ENCODE peak calls at places on chromosomes 3 and 15, in six cellular contexts. X is breast epithelium; V is SJSA1; Q is CD8-positive, alpha-beta memory T cell; O is fibroblast of lung; C is bronchial epithelial cell. J is an unnamed sample. For H3K27me3, the result is how much of the 10 kb centered on the place peaks cover.

GRCh38 chr3:108818404-108818803 is 4.2 kb upstream of the TRAT1 start:
- DNase-seq in V (no peak), C (peak), Q (peak), O (peak), X (no peak), J (peak)

GRCh38 chr3:7847521-7847920 is 654.1 kb upstream of the LMCD1 start:
- DNase-seq in Q (no peak), X (no peak), O (no peak), V (no peak), C (no peak), J (no peak)

GRCh38 chr3:195823286-195823685 is 11.6 kb upstream of the MUC4 start:
- DNase-seq in O (peak), V (no peak), C (no peak), Q (no peak), X (no peak), J (no peak)

GRCh38 chr15:33132722-33133345 is 61.7 kb downstream of the FMN1 start:
- DNase-seq in C (peak), O (peak), V (peak), Q (no peak), X (peak), J (peak)

GRCh38 chr15:78148392-78149067 is 632 bp upstream of the IDH3A start:
- DNase-seq in V (no peak), X (no peak), O (no peak), C (no peak), Q (no peak), J (no peak)

GRCh38 chr3:71902258-71903128 is 117.5 kb upstream of the PROK2 start:
- DNase-seq in C (no peak), X (no peak), Q (no peak), O (no peak), V (no peak), J (no peak)

GRCh38 chr15:69298697-69299441 is at the start of gene PAQR5:
- DNase-seq in Q (no peak), X (no peak), V (peak), O (no peak), C (no peak), J (peak)

GRCh38 chr15:59437777-59438574 is at the start of gene FAM81A:
- DNase-seq in X (peak), O (peak), V (peak), Q (peak), C (peak), J (peak)

GRCh38 chr3:82423485-82423884 is 662.0 kb upstream of the GBE1 start:
- DNase-seq in C (no peak), Q (no peak), X (no peak), V (no peak), O (no peak), J (no peak)

GRCh38 chr3:150371741-150372254 is 36.3 kb upstream of the TSC22D2 start:
- DNase-seq in O (peak), C (peak), V (peak), Q (no peak), X (peak), J (peak)

GRCh38 chr3:195475614-195476013 is 32.8 kb upstream of the ACAP2 start:
- DNase-seq in C (no peak), V (no peak), X (no peak), Q (no peak), O (no peak), J (no peak)

GRCh38 chr3:43353923-43354670 is 67.8 kb downstream of the SNRK start:
- DNase-seq in Q (no peak), C (no peak), V (no peak), O (no peak), X (no peak), J (no peak)

GRCh38 chr3:3783155-3783554 is 16.1 kb upstream of the LRRN1 start:
- DNase-seq in Q (no peak), V (no peak), X (no peak), C (no peak), O (no peak), J (no peak)

GRCh38 chr3:141294300-141294699 is 62.7 kb downstream of the PXYLP1 start:
- DNase-seq in V (peak), C (no peak), X (no peak), O (no peak), Q (no peak), J (no peak)

GRCh38 chr3:101038880-101039279 is 45.7 kb upstream of the ABI3BP start:
- DNase-seq in O (no peak), X (no peak), V (no peak), Q (no peak), C (no peak), J (no peak)

GRCh38 chr3:126340081-126340511 is 17.1 kb downstream of the KLF15 start:
- DNase-seq in V (no peak), C (no peak), X (no peak), O (no peak), Q (no peak), J (peak)

GRCh38 chr3:59456852-59457485 is 407.1 kb upstream of the CFAP20DC start:
- DNase-seq in C (no peak), O (no peak), X (no peak), V (no peak), Q (no peak), J (no peak)

GRCh38 chr3:60333710-60334109 is 917.5 kb downstream of the FHIT start:
- DNase-seq in Q (no peak), X (no peak), O (no peak), C (no peak), V (no peak), J (no peak)

GRCh38 chr15:68612979-68613740 is 34.4 kb downstream of the CORO2B start:
- DNase-seq in C (peak), V (no peak), O (no peak), Q (no peak), X (no peak), J (no peak)

GRCh38 chr3:86960551-86960950 is 30.4 kb downstream of the VGLL3 start:
- DNase-seq in V (peak), Q (no peak), C (no peak), X (no peak), O (peak), J (no peak)

GRCh38 chr3:151445283-151446001 is 15.4 kb downstream of the IGSF10 start:
- DNase-seq in V (peak), X (peak), O (peak), C (peak), Q (no peak), J (peak)

GRCh38 chr3:17424137-17424536 is 318.3 kb downstream of the TBC1D5 start:
- DNase-seq in V (no peak), C (no peak), O (no peak), X (no peak), Q (no peak), J (peak)

GRCh38 chr15:38565287-38565670 is 665 bp upstream of the RASGRP1 start:
- DNase-seq in X (no peak), O (no peak), V (no peak), Q (no peak), C (no peak), J (no peak)

GRCh38 chr15:77179541-77179998 is 108.7 kb upstream of the TSPAN3 start:
- DNase-seq in O (no peak), Q (no peak), V (no peak), C (no peak), X (no peak), J (no peak)

GRCh38 chr15:60899967-60900356 is 329.1 kb downstream of the RORA start:
- DNase-seq in V (no peak), C (no peak), O (no peak), X (no peak), Q (no peak), J (no peak)

GRCh38 chr3:171658801-171659200 is 151.5 kb downstream of the PLD1 start:
- DNase-seq in C (no peak), V (no peak), O (peak), Q (no peak), X (no peak), J (no peak)

GRCh38 chr3:130929827-130930226 is 35.9 kb downstream of the ATP2C1 start:
- DNase-seq in Q (no peak), O (no peak), C (no peak), V (no peak), X (no peak), J (no peak)

GRCh38 chr3:54882114-54882833 is 45.6 kb downstream of the LRTM1 start:
- DNase-seq in C (peak), Q (no peak), O (peak), V (peak), X (no peak), J (peak)

GRCh38 chr3:33096103-33096868 is 660 bp downstream of the GLB1 start:
- DNase-seq in O (peak), Q (peak), C (peak), X (peak), V (peak), J (peak)

GRCh38 chr15:61564785-61565184 is 335.7 kb upstream of the RORA start:
- DNase-seq in V (no peak), O (no peak), X (no peak), Q (no peak), C (no peak), J (no peak)

GRCh38 chr15:94670436-94671034 is 439.2 kb downstream of the MCTP2 start:
- DNase-seq in O (peak), X (no peak), Q (no peak), V (peak), C (peak), J (no peak)

GRCh38 chr15:63901912-63902670 is 68.3 kb upstream of the HERC1 start:
- DNase-seq in X (no peak), Q (no peak), C (no peak), O (no peak), V (no peak), J (no peak)

GRCh38 chr15:82140859-82141258 is 95.0 kb upstream of the MEX3B start:
- DNase-seq in C (peak), O (no peak), V (no peak), Q (no peak), X (no peak), J (no peak)

GRCh38 chr3:10515884-10516495 is 10.6 kb upstream of the ATP2B2 start:
- DNase-seq in C (no peak), Q (no peak), O (no peak), V (no peak), X (no peak), J (no peak)

GRCh38 chr3:139394116-139394515 is 4.7 kb upstream of the COPB2 start:
- DNase-seq in V (no peak), O (peak), C (no peak), X (no peak), Q (no peak), J (no peak)

DNA sequence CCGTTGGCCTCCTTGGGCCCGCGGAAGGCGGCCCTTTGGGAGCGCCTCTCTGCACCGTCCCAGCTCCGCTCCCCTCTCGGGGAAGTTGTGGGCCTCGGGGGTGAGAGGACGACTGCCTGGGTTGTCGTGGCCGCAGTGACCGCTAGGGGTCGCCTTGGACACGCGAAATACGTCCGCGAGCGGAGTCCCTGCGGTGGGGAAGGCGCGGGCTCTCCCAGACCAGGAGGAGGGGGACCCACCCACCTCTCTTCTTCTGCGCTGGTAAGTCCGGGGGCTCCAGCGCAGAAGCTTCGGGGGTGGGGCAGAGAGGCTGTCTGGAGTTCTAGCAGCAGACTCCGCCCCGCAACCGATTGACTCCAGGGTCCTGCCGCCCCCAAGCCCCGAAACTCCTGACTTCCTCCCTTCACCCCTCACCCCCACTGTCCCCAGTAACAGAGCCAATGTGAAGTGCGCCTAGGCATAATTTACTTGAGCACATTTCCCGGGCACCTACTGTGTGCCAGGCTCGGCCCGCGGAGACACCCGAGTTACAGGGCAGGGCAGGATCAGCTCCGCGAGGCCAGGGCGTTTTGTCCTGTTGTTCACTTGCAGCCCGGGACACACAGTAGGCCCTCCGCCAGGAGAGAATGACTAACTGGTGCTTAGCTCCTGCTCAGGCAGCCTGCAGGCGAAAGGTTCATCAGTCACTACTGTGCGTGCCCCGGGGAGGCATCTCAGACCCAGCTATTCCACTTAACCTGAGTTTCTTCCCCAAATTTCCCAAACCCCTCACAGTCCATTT is 32.8 kb downstream of the DNASE1L3 start:
- DNase-seq in C (no peak), O (peak), V (peak), X (peak), Q (peak), J (peak)
- H3K4me3 ChIP-seq in C (peak), O (peak), V (no peak), X (peak), Q (peak), J (peak)

GRCh38 chr15:29125382-29126207 is 144.0 kb downstream of the NSMCE3 start:
- DNase-seq in O (no peak), X (no peak), Q (no peak), C (no peak), V (no peak), J (no peak)
- H3K27me3 ChIP-seq in O (under half), X (under half), Q (under half), C (under half), V (under half), J (under half)

GRCh38 chr15:74130089-74130848 is at the start of gene ISLR2:
- DNase-seq in V (no peak), Q (no peak), C (no peak), O (peak), X (no peak), J (peak)

GRCh38 chr15:74133071-74133702 is 2.8 kb downstream of the ISLR2 start:
- DNase-seq in Q (no peak), O (no peak), V (no peak), X (no peak), C (no peak), J (no peak)

GRCh38 chr15:74130849-74131617 is 647 bp downstream of the ISLR2 start:
- DNase-seq in Q (no peak), X (no peak), C (no peak), V (no peak), O (no peak), J (no peak)

GRCh38 chr15:74132681-74133070 is 2.3 kb downstream of the ISLR2 start:
- DNase-seq in C (peak), O (peak), Q (no peak), V (no peak), X (no peak), J (no peak)

GRCh38 chr15:74131618-74132191 is 1.3 kb downstream of the ISLR2 start:
- DNase-seq in V (no peak), C (no peak), O (no peak), X (no peak), Q (no peak), J (no peak)
- H3K4me3 ChIP-seq in V (no peak), C (no peak), O (no peak), X (no peak), Q (no peak), J (no peak)

GRCh38 chr15:89499156-89499555 is 2.8 kb upstream of the RHCG start:
- DNase-seq in V (no peak), Q (no peak), X (no peak), C (no peak), O (no peak), J (no peak)

GRCh38 chr15:89496155-89497098 is at the start of gene RHCG:
- DNase-seq in O (peak), C (peak), Q (no peak), V (no peak), X (no peak), J (no peak)

GRCh38 chr15:89500397-89501270 is 4.3 kb upstream of the RHCG start:
- DNase-seq in V (no peak), X (no peak), O (no peak), Q (no peak), C (no peak), J (no peak)

GRCh38 chr15:89495638-89496145 is 691 bp downstream of the RHCG start:
- DNase-seq in X (no peak), V (no peak), C (no peak), Q (no peak), O (no peak), J (no peak)

DNA sequence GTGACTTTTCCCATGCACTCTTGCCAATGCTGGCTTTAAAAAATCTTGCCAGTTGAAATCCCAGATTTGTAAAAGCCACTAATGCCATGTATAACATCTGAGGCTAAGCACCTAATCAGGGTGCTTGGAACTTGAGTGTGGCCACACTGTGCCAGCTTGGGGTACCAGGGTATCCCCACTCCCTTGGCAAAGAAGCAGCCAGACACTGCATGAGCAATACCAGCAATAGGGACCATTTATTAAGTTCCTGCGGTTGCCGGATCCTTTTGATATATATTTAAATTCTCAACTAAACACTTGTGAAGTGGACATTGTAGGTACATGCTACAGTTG is 2.2 kb upstream of the RHCG start:
- DNase-seq in C (no peak), X (no peak), O (no peak), V (no peak), Q (no peak), J (peak)
- H3K27me3 ChIP-seq in C (under half), X (under half), O (under half), V (under half), Q (under half), J (under half)

GRCh38 chr3:134406331-134407246 is 32.3 kb upstream of the AMOTL2 start:
- DNase-seq in V (no peak), Q (no peak), O (peak), C (no peak), X (no peak), J (no peak)
- H3K4me3 ChIP-seq in V (no peak), Q (no peak), O (peak), C (peak), X (peak), J (no peak)

GRCh38 chr3:62361261-62361660 is 12.1 kb downstream of the FEZF2 start:
- DNase-seq in Q (no peak), C (no peak), X (no peak), V (no peak), O (no peak), J (no peak)

GRCh38 chr3:62355703-62356102 is 17.6 kb downstream of the FEZF2 start:
- DNase-seq in O (no peak), C (no peak), Q (no peak), V (no peak), X (no peak), J (no peak)
- H3K27me3 ChIP-seq in O (under half), C (under half), Q (under half), V (under half), X (under half), J (under half)

J was measured in MG63.